ENCODE peak calls at places on chromosomes 11 and 22, in six cellular contexts. A is fibroblast of pulmonary artery, Q is upper lobe of right lung, T is GM23248, Z is epithelial cell of esophagus, C is WERI-Rb-1. P is an unnamed sample.
A peak's percentile ranks its signal among the peaks of the same experiment; 100 is the strongest.

GRCh38 chr11:45390407-45390806 is 104.3 kb upstream of the SYT13 start:
- DNase-seq in C (peak; percentile 45), Z (no peak), Q (no peak), T (peak; percentile 40), A (no peak), P (peak; percentile 34)

GRCh38 chr11:78659326-78660319 is 85.0 kb upstream of the NARS2 start:
- DNase-seq in C (no peak), T (no peak), A (no peak), Z (peak; percentile 87), Q (no peak), P (no peak)

GRCh38 chr11:28675183-28675582 is 567.0 kb downstream of the METTL15 start:
- DNase-seq in T (peak; percentile 11), A (no peak), C (no peak), Q (no peak), Z (no peak), P (no peak)

GRCh38 chr11:126140932-126141291 is 70.5 kb downstream of the RPUSD4 start:
- DNase-seq in C (no peak), Z (peak; percentile 8), Q (no peak), A (peak; percentile 57), T (peak; percentile 70), P (peak; percentile 54)

GRCh38 chr11:1303196-1303821 is 6.1 kb downstream of the TOLLIP start:
- DNase-seq in A (no peak), C (no peak), Q (peak; percentile 68), Z (peak; percentile 85), T (peak; percentile 49), P (no peak)

GRCh38 chr11:95170294-95170693 is 60.7 kb downstream of the SESN3 start:
- DNase-seq in A (no peak), T (no peak), Z (no peak), C (no peak), Q (no peak), P (no peak)

GRCh38 chr11:67269401-67270255 is 3.4 kb downstream of the GRK2 start:
- DNase-seq in Q (peak; percentile 61), T (no peak), A (no peak), Z (no peak), C (no peak), P (no peak)

GRCh38 chr11:40130427-40130826 is 1329.0 kb downstream of the LRRC4C start:
- DNase-seq in Z (no peak), Q (no peak), T (no peak), A (no peak), C (no peak), P (no peak)

GRCh38 chr11:45739866-45740265 is 65.1 kb upstream of the SLC35C1 start:
- DNase-seq in Q (no peak), C (no peak), T (no peak), Z (no peak), A (no peak), P (no peak)

GRCh38 chr11:47433991-47434786 is 8.0 kb upstream of the PSMC3 start:
- DNase-seq in T (peak; percentile 96), C (no peak), A (peak; percentile 59), Q (no peak), Z (no peak), P (peak; percentile 56)

GRCh38 chr11:119284344-119285157 is 32.4 kb downstream of the MCAM start:
- DNase-seq in Q (no peak), C (no peak), A (peak; percentile 62), T (peak; percentile 54), Z (peak; percentile 63), P (peak; percentile 50)

GRCh38 chr11:122743949-122744876 is 88.7 kb downstream of the UBASH3B start:
- DNase-seq in A (no peak), Q (no peak), Z (no peak), T (no peak), C (no peak), P (no peak)

GRCh38 chr11:118002010-118002540 is 15.9 kb downstream of the IL10RA start:
- DNase-seq in Z (no peak), T (no peak), A (no peak), Q (no peak), C (no peak), P (no peak)

GRCh38 chr11:125470355-125470754 is 25.7 kb downstream of the FEZ1 start:
- DNase-seq in Z (no peak), A (no peak), C (no peak), T (no peak), Q (no peak), P (no peak)

GRCh38 chr11:104944080-104944479 is 24.3 kb downstream of the CASP4 start:
- DNase-seq in T (no peak), C (no peak), A (no peak), Q (no peak), Z (no peak), P (no peak)

GRCh38 chr11:72426054-72426757 is 8.1 kb downstream of the CLPB start:
- DNase-seq in Q (no peak), T (no peak), A (no peak), Z (no peak), C (no peak), P (no peak)

GRCh38 chr11:35330156-35330889 is 89.0 kb downstream of the SLC1A2 start:
- DNase-seq in A (no peak), T (no peak), Q (no peak), Z (no peak), C (no peak), P (no peak)

GRCh38 chr22:26321469-26321913 is 107.6 kb upstream of the ASPHD2 start:
- DNase-seq in C (no peak), Z (no peak), A (peak; percentile 6), Q (no peak), T (peak; percentile 95), P (peak; percentile 91)

GRCh38 chr11:70517203-70517602 is 118.9 kb downstream of the CTTN start:
- DNase-seq in Z (no peak), T (no peak), A (no peak), Q (no peak), C (no peak), P (no peak)

GRCh38 chr11:107591446-107592236 is 694 bp downstream of the ELMOD1 start:
- DNase-seq in Q (no peak), C (no peak), A (no peak), T (peak; percentile 70), Z (peak; percentile 17), P (peak; percentile 46)

GRCh38 chr11:9527481-9528140 is 45.9 kb upstream of the WEE1 start:
- DNase-seq in Q (no peak), C (no peak), T (peak; percentile 91), Z (peak; percentile 50), A (peak; percentile 96), P (peak; percentile 89)

GRCh38 chr11:75565221-75565814 is 3.3 kb downstream of the SERPINH1 start:
- DNase-seq in Q (no peak), T (peak; percentile 95), Z (peak; percentile 69), A (peak; percentile 71), C (no peak), P (peak; percentile 90)

GRCh38 chr11:72524711-72525110 is 90.4 kb upstream of the CLPB start:
- DNase-seq in C (no peak), Q (no peak), T (peak; percentile 95), Z (no peak), A (peak; percentile 31), P (peak; percentile 23)

GRCh38 chr11:16587670-16588069 is 150.8 kb upstream of the C11orf58 start:
- DNase-seq in T (no peak), Q (no peak), Z (no peak), C (no peak), A (no peak), P (no peak)

GRCh38 chr11:70038034-70038834 is 39.9 kb upstream of the ANO1 start:
- DNase-seq in A (no peak), Z (no peak), Q (no peak), T (no peak), C (no peak), P (no peak)

DNA sequence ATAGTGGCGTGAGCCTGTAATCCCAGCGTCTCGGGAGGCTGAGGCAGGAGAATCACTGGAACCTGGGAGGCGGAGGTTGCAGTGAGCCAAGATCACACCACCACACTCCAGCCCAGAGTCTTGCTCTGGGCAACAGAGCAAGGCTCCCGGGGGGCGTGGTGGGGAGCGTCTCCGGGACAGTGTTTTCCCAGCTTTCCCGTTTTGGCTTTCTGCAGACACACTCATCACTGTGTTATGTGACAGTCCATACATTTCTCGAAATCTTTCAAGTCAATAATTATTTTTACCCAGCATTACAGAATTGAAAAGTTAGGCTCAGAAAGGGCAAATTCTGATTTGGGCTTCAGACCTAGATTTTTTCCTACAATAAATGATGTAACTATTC is 31.7 kb downstream of the NEAT1 start:
- DNase-seq in Z (no peak), A (peak; percentile 43), Q (no peak), T (peak; percentile 81), C (no peak), P (no peak)
- H3K4me3 ChIP-seq in Z (peak overlapping the region; percentile 73), A (peak overlapping the region; percentile 63), Q (peak overlapping the region; percentile 63), T (peak overlapping the region; percentile 76), C (no peak overlapping the region), P (peak overlapping the region; percentile 49)

GRCh38 chr22:31104869-31105268 is 2.5 kb downstream of the SELENOM start:
- DNase-seq in Q (no peak), Z (peak; percentile 31), C (no peak), T (peak; percentile 12), A (no peak), P (no peak)
- H3K4me3 ChIP-seq in Q (no peak overlapping the region), Z (no peak overlapping the region), C (no peak overlapping the region), T (no peak overlapping the region), A (no peak overlapping the region), P (no peak overlapping the region)

DNA sequence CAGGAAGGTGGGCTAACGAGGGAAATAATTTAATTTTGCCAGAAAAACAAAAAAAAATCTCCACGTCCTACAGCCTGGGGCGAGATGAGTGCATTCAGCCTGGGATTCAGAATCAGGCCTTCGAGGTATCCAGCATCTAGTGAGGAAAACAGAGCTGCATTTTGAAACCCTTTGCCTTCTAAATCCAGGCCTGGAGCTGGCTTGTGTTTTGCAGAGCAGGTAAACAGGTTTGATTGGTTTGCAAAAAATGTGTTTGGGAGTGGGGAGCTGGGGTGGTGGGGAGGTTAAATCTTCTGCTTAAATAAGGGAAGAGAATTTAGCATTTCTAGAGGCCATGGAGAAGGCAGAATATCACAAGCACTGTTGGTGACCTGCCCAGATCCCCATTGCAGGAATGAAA is 29.7 kb upstream of the RASD2 start:
- DNase-seq in C (no peak), Q (no peak), Z (peak; percentile 30), T (no peak), A (no peak), P (no peak)
- H3K4me3 ChIP-seq in C (no peak overlapping the region), Q (no peak overlapping the region), Z (no peak overlapping the region), T (no peak overlapping the region), A (no peak overlapping the region), P (no peak overlapping the region)

GRCh38 chr22:41798736-41799135 is 1.7 kb upstream of the CCDC134 start:
- DNase-seq in Z (no peak), T (no peak), Q (no peak), C (no peak), A (no peak), P (no peak)

GRCh38 chr22:41801147-41801819 is 804 bp downstream of the CCDC134 start:
- DNase-seq in C (no peak), Q (no peak), Z (no peak), T (no peak), A (no peak), P (no peak)

GRCh38 chr22:41800348-41801146 is at the start of gene CCDC134:
- DNase-seq in C (peak; percentile 91), A (peak; percentile 77), Z (peak; percentile 78), T (peak; percentile 92), Q (peak; percentile 97), P (peak; percentile 94)

GRCh38 chr22:41799486-41800347 is 762 bp upstream of the CCDC134 start:
- DNase-seq in C (peak; percentile 39), T (peak; percentile 57), A (peak; percentile 22), Q (peak; percentile 75), Z (no peak), P (peak; percentile 15)

DNA sequence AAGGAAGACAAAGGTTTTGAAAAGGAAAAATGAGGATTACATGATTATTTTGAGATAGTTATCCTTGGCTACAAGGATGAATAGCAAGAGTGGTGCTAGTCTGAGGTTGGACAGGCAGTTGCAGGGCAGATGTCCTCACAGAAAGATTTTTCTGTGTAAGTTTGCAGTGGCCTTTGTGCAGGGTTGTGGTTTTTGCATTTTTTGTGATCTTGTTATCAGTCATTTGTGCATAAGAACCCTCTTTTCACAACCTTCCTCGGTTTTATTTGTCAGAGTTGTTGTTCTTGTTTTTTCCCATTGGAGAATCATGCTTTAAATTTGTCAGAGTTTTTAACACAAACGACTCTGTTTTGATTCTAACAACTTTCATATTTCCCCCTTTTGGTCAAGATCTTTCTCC is 1.4 kb downstream of the CCDC134 start:
- DNase-seq in Z (no peak), C (no peak), A (no peak), T (no peak), Q (no peak), P (no peak)
- H3K4me3 ChIP-seq in Z (peak overlapping the region; percentile 93), C (peak overlapping the region; percentile 77), A (no peak overlapping the region), T (no peak overlapping the region), Q (no peak overlapping the region), P (peak overlapping the region; percentile 92)

P was measured in foreskin fibroblast.